ENCODE peak calls at places on chromosomes 4 and X, in seven cellular contexts. F is tibial nerve, C is OCI-LY7, E is esophagus squamous epithelium, D is fibroblast of lung, I is IMR-90, Q is hepatocyte. J is an unnamed sample.

GRCh38 chr4:183011213-183011907 is 87.7 kb upstream of the WWC2 start:
- DNase-seq in F (no peak), C (no peak), E (no peak), D (peak; percentile 50), I (peak; percentile 65), Q (no peak), J (no peak)

GRCh38 chr4:101244349-101244748 is 103.0 kb downstream of the PPP3CA start:
- DNase-seq in F (no peak), C (no peak), E (no peak), D (no peak), I (no peak), Q (no peak), J (no peak)

GRCh38 chrX:56564921-56565861 is 1.8 kb downstream of the UBQLN2 start:
- DNase-seq in F (no peak), C (peak; percentile 20), E (no peak), D (peak; percentile 6), I (peak; percentile 5), Q (peak; percentile 4), J (no peak)

GRCh38 chr4:15159477-15160019 is 157.3 kb downstream of the CPEB2 start:
- DNase-seq in F (no peak), C (no peak), E (no peak), D (no peak), I (no peak), Q (no peak), J (no peak)

GRCh38 chrX:107894038-107894437 is 68.4 kb downstream of the MID2 start:
- DNase-seq in F (no peak), C (peak; percentile 65), E (no peak), D (peak; percentile 21), I (peak; percentile 42), Q (peak; percentile 59), J (no peak)

GRCh38 chrX:123920065-123920785 is 41.3 kb upstream of the STAG2 start:
- DNase-seq in F (no peak), C (no peak), E (no peak), D (peak; percentile 92), I (peak; percentile 84), Q (no peak), J (no peak)

GRCh38 chr4:86497980-86498379 is 96.1 kb upstream of the PTPN13 start:
- DNase-seq in F (no peak), C (no peak), E (no peak), D (no peak), I (no peak), Q (no peak), J (no peak)

GRCh38 chr4:15035152-15035551 is 32.9 kb downstream of the CPEB2 start:
- DNase-seq in F (no peak), C (no peak), E (no peak), D (peak; percentile 76), I (peak; percentile 70), Q (peak; percentile 7), J (no peak)

GRCh38 chr4:36010531-36010930 is 233.8 kb downstream of the ARAP2 start:
- DNase-seq in F (no peak), C (no peak), E (no peak), D (peak; percentile 83), I (no peak), Q (no peak), J (no peak)

GRCh38 chr4:186737427-186737826 is 13.8 kb upstream of the FAT1 start:
- DNase-seq in F (no peak), C (no peak), E (no peak), D (no peak), I (no peak), Q (no peak), J (no peak)

GRCh38 chr4:139740531-139741041 is 75.0 kb downstream of the MGST2 start:
- DNase-seq in F (peak; percentile 30), C (no peak), E (peak; percentile 12), D (peak; percentile 94), I (peak; percentile 97), Q (peak; percentile 83), J (no peak)

GRCh38 chr4:7535094-7535493 is 100.4 kb upstream of the PSAPL1 start:
- DNase-seq in F (no peak), C (no peak), E (no peak), D (no peak), I (no peak), Q (no peak), J (no peak)
- TF ChIP-seq CTCF in F (no peak), C (no peak), E (no peak), D (no peak), I (no peak), Q (no peak), J (no peak)

GRCh38 chr4:930827-931193 is 1.3 kb downstream of the GAK start:
- DNase-seq in F (no peak), C (no peak), E (no peak), D (no peak), I (no peak), Q (no peak), J (no peak)

GRCh38 chr4:931194-931959 is 739 bp downstream of the GAK start:
- DNase-seq in F (no peak), C (peak; percentile 11), E (no peak), D (peak; percentile 41), I (peak; percentile 84), Q (peak; percentile 62), J (no peak)

GRCh38 chr4:932713-933070 is 432 bp downstream of the TMEM175 start:
- DNase-seq in F (no peak), C (no peak), E (no peak), D (no peak), I (peak; percentile 23), Q (no peak), J (no peak)

GRCh38 chr4:929970-930625 is 2.0 kb downstream of the GAK start:
- DNase-seq in F (no peak), C (peak; percentile 42), E (no peak), D (no peak), I (peak; percentile 71), Q (no peak), J (no peak)

DNA sequence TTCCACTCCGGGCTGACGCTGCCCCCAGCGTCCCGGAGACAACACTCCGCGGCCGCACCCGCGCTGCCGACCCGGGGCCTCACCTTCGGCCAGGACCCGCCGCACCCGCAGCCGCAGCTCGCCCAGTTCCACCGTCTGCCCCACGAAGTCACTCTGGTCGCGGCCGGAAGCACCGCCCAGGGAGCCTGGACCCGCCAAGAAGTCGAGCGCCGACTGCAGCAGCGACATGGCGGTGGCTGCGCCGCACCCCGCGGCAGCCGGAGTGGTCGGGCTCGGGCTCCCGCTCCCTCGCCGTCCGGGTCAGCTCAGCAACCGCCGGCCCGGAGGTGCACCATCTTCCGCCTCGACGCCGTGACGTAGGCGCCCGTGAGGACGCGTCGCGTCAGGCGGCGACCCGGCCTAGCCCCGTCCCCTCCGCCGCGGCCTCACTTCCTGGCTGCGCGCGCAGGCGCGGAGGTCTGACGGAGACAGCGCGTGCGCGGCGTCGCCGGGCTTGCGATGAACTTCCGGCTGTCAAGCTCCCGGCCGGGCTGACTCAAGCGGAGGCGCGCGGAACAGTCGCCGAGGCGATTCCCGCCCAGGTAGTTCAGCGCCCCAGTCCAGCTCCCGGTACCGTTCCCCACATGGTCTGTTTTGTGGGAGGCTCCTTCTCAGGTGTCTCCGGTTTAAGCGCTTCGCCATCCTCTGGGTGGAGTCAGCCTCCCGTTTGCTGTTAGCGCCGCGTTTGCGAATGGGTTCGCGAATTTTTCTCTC is at the start of the genes GAK and TMEM175:
- DNase-seq in F (peak; percentile 93), C (peak; percentile 97), E (peak; percentile 79), D (peak; percentile 90), I (peak; percentile 94), Q (peak; percentile 99), J (peak; percentile 92)
- H3K4me1 ChIP-seq in F (peaks cover 63% of the 10 kb centered on the region), C (peaks cover 48% of the 10 kb centered on the region), E (peaks cover 54% of the 10 kb centered on the region), D (peaks cover 4% of the 10 kb centered on the region), I (peaks cover 11% of the 10 kb centered on the region), Q (peaks cover 24% of the 10 kb centered on the region), J (peaks cover 17% of the 10 kb centered on the region)

GRCh38 chr4:84968936-84969335 is 2.4 kb upstream of the WDFY3 start:
- DNase-seq in F (no peak), C (no peak), E (no peak), D (no peak), I (no peak), Q (no peak), J (no peak)

GRCh38 chr4:84964995-84965557 is 1.4 kb downstream of the WDFY3 start:
- DNase-seq in F (no peak), C (no peak), E (no peak), D (no peak), I (no peak), Q (no peak), J (no peak)

GRCh38 chr4:84967292-84967651 is 782 bp upstream of the WDFY3 start:
- DNase-seq in F (no peak), C (no peak), E (no peak), D (peak; percentile 44), I (peak; percentile 38), Q (no peak), J (no peak)

GRCh38 chr4:84965558-84966381 is 720 bp downstream of the WDFY3 start:
- DNase-seq in F (no peak), C (no peak), E (no peak), D (peak; percentile 47), I (peak; percentile 17), Q (peak; percentile 82), J (peak; percentile 64)

DNA sequence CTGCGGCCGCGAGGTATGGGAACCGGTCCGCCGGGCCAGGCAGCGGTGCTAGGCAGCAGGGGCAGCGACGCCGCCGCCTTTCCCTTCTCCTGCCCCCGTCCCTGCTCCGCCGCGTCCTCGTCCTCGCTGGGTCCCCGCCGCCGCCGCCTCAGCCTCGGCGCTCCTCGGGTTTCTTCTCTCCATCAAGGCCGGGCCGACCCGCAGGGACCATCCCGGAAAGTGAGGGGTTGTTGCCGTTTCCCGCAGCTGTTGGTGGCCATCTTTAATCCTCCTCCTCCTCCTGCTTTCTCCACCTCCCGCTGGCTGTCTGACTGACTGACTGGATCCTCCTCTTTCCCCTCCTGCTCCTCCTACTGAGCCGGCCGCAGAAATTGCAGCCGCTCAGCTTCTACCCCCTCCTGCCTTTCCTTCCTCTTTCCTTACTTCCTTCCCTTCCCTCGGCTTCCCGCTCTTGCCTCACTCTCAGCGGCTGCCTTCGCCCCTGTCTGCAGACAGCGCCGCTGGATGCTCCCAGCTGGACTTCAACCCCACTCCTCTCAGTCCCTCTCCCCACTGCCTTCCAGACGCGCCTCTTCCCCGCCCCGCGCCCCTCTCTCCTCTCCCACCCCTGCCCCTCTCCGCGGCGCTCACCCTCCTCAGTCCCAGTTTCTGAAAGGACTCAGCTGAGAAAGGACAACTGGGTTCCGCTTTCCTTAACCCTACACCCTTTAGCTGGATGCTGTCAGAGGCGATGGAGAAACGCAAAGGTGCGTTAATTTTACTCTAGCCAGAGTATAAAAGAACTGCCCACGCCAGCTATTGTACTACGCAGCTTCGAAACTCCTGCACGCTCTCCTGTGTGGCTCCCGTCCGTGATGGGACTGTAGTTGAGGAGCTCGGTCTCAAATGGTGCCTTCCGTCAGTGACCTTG is at the start of gene WDFY3:
- DNase-seq in F (peak; percentile 70), C (no peak), E (peak; percentile 33), D (peak; percentile 89), I (peak; percentile 89), Q (peak; percentile 92), J (peak; percentile 87)
- H3K4me3 ChIP-seq in F (peak within 1 kb of the TSS; percentile 73), C (no peak within 1 kb of the TSS), E (peak within 1 kb of the TSS; percentile 90), D (peak within 1 kb of the TSS; percentile 94), I (peak within 1 kb of the TSS; percentile 73), Q (peak within 1 kb of the TSS; percentile 48), J (peak within 1 kb of the TSS; percentile 100)

GRCh38 chrX:112614640-112615039 is 65.1 kb downstream of the LHFPL1 start:
- DNase-seq in F (no peak), C (no peak), E (no peak), D (peak; percentile 52), I (peak; percentile 63), Q (peak; percentile 54), J (no peak)

GRCh38 chrX:112613039-112613438 is 66.7 kb downstream of the LHFPL1 start:
- DNase-seq in F (no peak), C (no peak), E (no peak), D (peak; percentile 7), I (no peak), Q (no peak), J (no peak)

GRCh38 chrX:112612558-112612957 is 67.2 kb downstream of the LHFPL1 start:
- DNase-seq in F (no peak), C (no peak), E (no peak), D (peak; percentile 6), I (no peak), Q (no peak), J (no peak)

GRCh38 chrX:112609631-112610030 is 70.1 kb downstream of the LHFPL1 start:
- DNase-seq in F (no peak), C (no peak), E (no peak), D (no peak), I (no peak), Q (no peak), J (no peak)
- TF ChIP-seq CTCF in F (no peak), C (no peak), E (no peak), D (no peak), I (no peak), Q (no peak), J (no peak)